ENCODE peak calls at places on chromosomes 12 and 14, in ten cellular contexts. One of them, this sample, is unnamed.

GRCh38 chr12:47586952-47587669 is 118.7 kb downstream of the RPAP3 start:
- DNase-seq in mesothelial cell of epicardium: no peak
- DNase-seq in NCI-H1105: no peak
- DNase-seq in ELR: no peak
- DNase-seq in fibroblast of pulmonary artery: no peak
- DNase-seq in stimulated activated CD4-positive, alpha-beta T cell treated with anti-CD3 and anti-CD28 coated beads, Interleukin-1b, Interleukin-23, amount 100 ng/mL, for 24 hours: no peak
- DNase-seq in NCI-H345: no peak
- DNase-seq in fibroblast of the aortic adventitia: no peak
- DNase-seq in GM20000: no peak
- DNase-seq in psoas muscle: no peak
- DNase-seq in this sample: no peak

GRCh38 chr12:78885466-78885865 is 20.9 kb downstream of the SYT1 start:
- DNase-seq in fibroblast of the aortic adventitia: no peak
- DNase-seq in NCI-H345: no peak
- DNase-seq in ELR: no peak
- DNase-seq in psoas muscle: no peak
- DNase-seq in mesothelial cell of epicardium: no peak
- DNase-seq in NCI-H1105: no peak
- DNase-seq in stimulated activated CD4-positive, alpha-beta T cell treated with anti-CD3 and anti-CD28 coated beads, Interleukin-1b, Interleukin-23, amount 100 ng/mL, for 24 hours: no peak
- DNase-seq in fibroblast of pulmonary artery: no peak
- DNase-seq in GM20000: no peak
- DNase-seq in this sample: no peak

GRCh38 chr14:64758025-64758521 is 53.8 kb downstream of the PLEKHG3 start:
- DNase-seq in GM20000: no peak
- DNase-seq in NCI-H345: no peak
- DNase-seq in stimulated activated CD4-positive, alpha-beta T cell treated with anti-CD3 and anti-CD28 coated beads, Interleukin-1b, Interleukin-23, amount 100 ng/mL, for 24 hours: no peak
- DNase-seq in NCI-H1105: no peak
- DNase-seq in fibroblast of pulmonary artery: peak
- DNase-seq in ELR: peak
- DNase-seq in mesothelial cell of epicardium: no peak
- DNase-seq in psoas muscle: peak
- DNase-seq in fibroblast of the aortic adventitia: peak
- DNase-seq in this sample: no peak

GRCh38 chr14:24634158-24634557 is at the start of gene GZMB:
- DNase-seq in stimulated activated CD4-positive, alpha-beta T cell treated with anti-CD3 and anti-CD28 coated beads, Interleukin-1b, Interleukin-23, amount 100 ng/mL, for 24 hours: no peak
- DNase-seq in GM20000: no peak
- DNase-seq in mesothelial cell of epicardium: no peak
- DNase-seq in NCI-H1105: no peak
- DNase-seq in fibroblast of pulmonary artery: no peak
- DNase-seq in NCI-H345: no peak
- DNase-seq in psoas muscle: no peak
- DNase-seq in fibroblast of the aortic adventitia: no peak
- DNase-seq in ELR: peak
- DNase-seq in this sample: no peak

GRCh38 chr12:76426160-76426559 is 77.9 kb upstream of the BBS10 start:
- DNase-seq in fibroblast of the aortic adventitia: no peak
- DNase-seq in ELR: no peak
- DNase-seq in psoas muscle: no peak
- DNase-seq in NCI-H345: no peak
- DNase-seq in GM20000: no peak
- DNase-seq in fibroblast of pulmonary artery: no peak
- DNase-seq in stimulated activated CD4-positive, alpha-beta T cell treated with anti-CD3 and anti-CD28 coated beads, Interleukin-1b, Interleukin-23, amount 100 ng/mL, for 24 hours: no peak
- DNase-seq in NCI-H1105: no peak
- DNase-seq in mesothelial cell of epicardium: no peak
- DNase-seq in this sample: no peak

GRCh38 chr12:13028825-13029570 is 15.2 kb upstream of the FAM234B start:
- DNase-seq in ELR: no peak
- DNase-seq in psoas muscle: no peak
- DNase-seq in stimulated activated CD4-positive, alpha-beta T cell treated with anti-CD3 and anti-CD28 coated beads, Interleukin-1b, Interleukin-23, amount 100 ng/mL, for 24 hours: no peak
- DNase-seq in mesothelial cell of epicardium: no peak
- DNase-seq in GM20000: no peak
- DNase-seq in NCI-H345: no peak
- DNase-seq in fibroblast of the aortic adventitia: no peak
- DNase-seq in fibroblast of pulmonary artery: no peak
- DNase-seq in NCI-H1105: no peak
- DNase-seq in this sample: no peak

GRCh38 chr12:24455811-24456210 is 493.1 kb downstream of the BCAT1 start:
- DNase-seq in GM20000: no peak
- DNase-seq in mesothelial cell of epicardium: no peak
- DNase-seq in fibroblast of the aortic adventitia: no peak
- DNase-seq in psoas muscle: no peak
- DNase-seq in NCI-H345: no peak
- DNase-seq in NCI-H1105: no peak
- DNase-seq in ELR: no peak
- DNase-seq in fibroblast of pulmonary artery: no peak
- DNase-seq in stimulated activated CD4-positive, alpha-beta T cell treated with anti-CD3 and anti-CD28 coated beads, Interleukin-1b, Interleukin-23, amount 100 ng/mL, for 24 hours: no peak
- DNase-seq in this sample: no peak

GRCh38 chr14:75425443-75425842 is 2.4 kb upstream of the JDP2 start:
- DNase-seq in psoas muscle: no peak
- DNase-seq in mesothelial cell of epicardium: no peak
- DNase-seq in GM20000: no peak
- DNase-seq in NCI-H345: no peak
- DNase-seq in fibroblast of the aortic adventitia: no peak
- DNase-seq in NCI-H1105: no peak
- DNase-seq in stimulated activated CD4-positive, alpha-beta T cell treated with anti-CD3 and anti-CD28 coated beads, Interleukin-1b, Interleukin-23, amount 100 ng/mL, for 24 hours: no peak
- DNase-seq in ELR: no peak
- DNase-seq in fibroblast of pulmonary artery: no peak
- DNase-seq in this sample: no peak

GRCh38 chr14:35386673-35387125 is 17.9 kb downstream of the NFKBIA start:
- DNase-seq in stimulated activated CD4-positive, alpha-beta T cell treated with anti-CD3 and anti-CD28 coated beads, Interleukin-1b, Interleukin-23, amount 100 ng/mL, for 24 hours: no peak
- DNase-seq in GM20000: no peak
- DNase-seq in fibroblast of the aortic adventitia: no peak
- DNase-seq in ELR: no peak
- DNase-seq in fibroblast of pulmonary artery: no peak
- DNase-seq in mesothelial cell of epicardium: no peak
- DNase-seq in NCI-H345: no peak
- DNase-seq in NCI-H1105: no peak
- DNase-seq in psoas muscle: peak
- DNase-seq in this sample: no peak

GRCh38 chr12:111063296-111064026 is 143.1 kb upstream of the MYL2 start:
- DNase-seq in stimulated activated CD4-positive, alpha-beta T cell treated with anti-CD3 and anti-CD28 coated beads, Interleukin-1b, Interleukin-23, amount 100 ng/mL, for 24 hours: no peak
- DNase-seq in fibroblast of the aortic adventitia: peak
- DNase-seq in NCI-H1105: no peak
- DNase-seq in NCI-H345: no peak
- DNase-seq in mesothelial cell of epicardium: no peak
- DNase-seq in GM20000: no peak
- DNase-seq in psoas muscle: no peak
- DNase-seq in fibroblast of pulmonary artery: no peak
- DNase-seq in ELR: peak
- DNase-seq in this sample: no peak

GRCh38 chr12:18926188-18926587 is 188.3 kb downstream of the CAPZA3 start:
- DNase-seq in ELR: no peak
- DNase-seq in fibroblast of the aortic adventitia: no peak
- DNase-seq in stimulated activated CD4-positive, alpha-beta T cell treated with anti-CD3 and anti-CD28 coated beads, Interleukin-1b, Interleukin-23, amount 100 ng/mL, for 24 hours: no peak
- DNase-seq in mesothelial cell of epicardium: no peak
- DNase-seq in psoas muscle: no peak
- DNase-seq in GM20000: no peak
- DNase-seq in NCI-H345: no peak
- DNase-seq in NCI-H1105: no peak
- DNase-seq in fibroblast of pulmonary artery: no peak
- DNase-seq in this sample: no peak

GRCh38 chr12:50839032-50839431 is 3.7 kb upstream of the TMPRSS12 start:
- DNase-seq in NCI-H1105: no peak
- DNase-seq in psoas muscle: no peak
- DNase-seq in fibroblast of pulmonary artery: no peak
- DNase-seq in mesothelial cell of epicardium: no peak
- DNase-seq in ELR: no peak
- DNase-seq in stimulated activated CD4-positive, alpha-beta T cell treated with anti-CD3 and anti-CD28 coated beads, Interleukin-1b, Interleukin-23, amount 100 ng/mL, for 24 hours: no peak
- DNase-seq in NCI-H345: no peak
- DNase-seq in GM20000: no peak
- DNase-seq in fibroblast of the aortic adventitia: no peak
- DNase-seq in this sample: no peak

This sample was measured in NCI-H1092 treated with DMSO at 0.1 percent for 48 hours.